ENCODE peak calls at places on chromosome 21, in seven cellular contexts. W is IMR-90, O is GM23248, E is suprapubic skin, R is fibroblast of lung, Q is H9, L is left ventricle myocardium inferior. Y is an unnamed sample.

GRCh38 chr21:43975469-43976098 is 36.5 kb upstream of the TRAPPC10 start:
- DNase-seq in O (peak), W (peak), Q (peak), R (peak), L (peak), E (no peak), Y (peak)

GRCh38 chr21:44962481-44962966 is 22.7 kb downstream of the SLX9 start:
- DNase-seq in Q (no peak), O (peak), W (peak), L (no peak), R (peak), E (no peak), Y (peak)

GRCh38 chr21:39316062-39316461 is 2.6 kb upstream of the BRWD1 start:
- DNase-seq in Q (no peak), R (no peak), E (no peak), L (no peak), W (no peak), O (peak), Y (no peak)

GRCh38 chr21:38460171-38460742 is 38.0 kb downstream of the ERG start:
- DNase-seq in Q (no peak), W (peak), R (peak), O (peak), E (no peak), L (no peak), Y (no peak)

GRCh38 chr21:38349111-38349746 is 92.4 kb downstream of the KCNJ15 start:
- DNase-seq in O (no peak), E (peak), Q (no peak), W (peak), L (no peak), R (peak), Y (no peak)

GRCh38 chr21:24290151-24290833 is 1317.0 kb downstream of the MRPL39 start:
- DNase-seq in E (no peak), R (no peak), Q (no peak), W (no peak), L (no peak), O (no peak), Y (no peak)

GRCh38 chr21:44701023-44701400 is 4.0 kb downstream of the KRTAP10-12 start:
- DNase-seq in O (no peak), R (no peak), L (no peak), Q (no peak), E (no peak), W (no peak), Y (no peak)

GRCh38 chr21:34865922-34866271 is 183.2 kb downstream of the RUNX1 start:
- DNase-seq in W (no peak), R (no peak), E (no peak), Q (peak), L (no peak), O (no peak), Y (no peak)

GRCh38 chr21:35077975-35078374 is 28.9 kb upstream of the RUNX1 start:
- DNase-seq in E (no peak), W (no peak), O (peak), R (peak), L (no peak), Q (no peak), Y (no peak)

GRCh38 chr21:36946949-36947371 is 19.5 kb downstream of the HLCS start:
- DNase-seq in R (no peak), Q (no peak), W (no peak), O (no peak), L (no peak), E (no peak), Y (no peak)

GRCh38 chr21:45295576-45296365 is 8.1 kb upstream of the POFUT2 start:
- DNase-seq in L (peak), E (no peak), Q (no peak), W (peak), R (peak), O (peak), Y (peak)

GRCh38 chr21:39675595-39675994 is 62.9 kb downstream of the B3GALT5 start:
- DNase-seq in W (no peak), R (no peak), E (no peak), Q (peak), O (no peak), L (no peak), Y (no peak)

GRCh38 chr21:37845535-37845934 is 70.7 kb downstream of the KCNJ6 start:
- DNase-seq in W (no peak), O (no peak), R (no peak), Q (no peak), L (no peak), E (no peak), Y (no peak)

GRCh38 chr21:38170283-38170682 is 86.5 kb upstream of the KCNJ15 start:
- DNase-seq in Q (peak), O (peak), W (peak), R (peak), L (no peak), E (no peak), Y (peak)

GRCh38 chr21:43597052-43597451 is 62.2 kb downstream of the HSF2BP start:
- DNase-seq in Q (no peak), W (peak), R (peak), L (no peak), O (peak), E (no peak), Y (no peak)

GRCh38 chr21:38129711-38130110 is 127.1 kb upstream of the KCNJ15 start:
- DNase-seq in L (no peak), O (no peak), Q (no peak), W (no peak), R (no peak), E (no peak), Y (no peak)

GRCh38 chr21:29825936-29826335 is 113.9 kb downstream of the GRIK1 start:
- DNase-seq in O (no peak), E (no peak), Q (no peak), W (no peak), R (no peak), L (no peak), Y (no peak)

GRCh38 chr21:23699402-23699801 is 1907.9 kb downstream of the MRPL39 start:
- DNase-seq in W (no peak), L (no peak), E (no peak), O (no peak), R (no peak), Q (no peak), Y (no peak)

GRCh38 chr21:39504230-39504629 is 52.5 kb downstream of the SH3BGR start:
- DNase-seq in W (no peak), R (no peak), O (no peak), L (no peak), E (no peak), Q (no peak), Y (no peak)

GRCh38 chr21:33993286-33994231 is 78.0 kb upstream of the ATP5PO start:
- DNase-seq in O (no peak), E (no peak), Q (no peak), L (no peak), R (no peak), W (no peak), Y (no peak)

GRCh38 chr21:33949516-33950424 is 34.2 kb upstream of the ATP5PO start:
- DNase-seq in W (no peak), R (no peak), O (no peak), Q (no peak), L (no peak), E (no peak), Y (no peak)

GRCh38 chr21:32726742-32727477 is 903 bp downstream of the SYNJ1 start:
- DNase-seq in O (peak), R (peak), E (no peak), Q (no peak), W (peak), L (peak), Y (no peak)

GRCh38 chr21:36113647-36114428 is 21.0 kb upstream of the CBR3 start:
- DNase-seq in E (no peak), L (no peak), O (no peak), R (no peak), W (no peak), Q (no peak), Y (peak)

GRCh38 chr21:44991538-44992483 is 52.0 kb downstream of the SLX9 start:
- DNase-seq in O (no peak), R (no peak), L (no peak), Q (no peak), W (peak), E (no peak), Y (peak)

GRCh38 chr21:35053356-35054096 is 4.4 kb upstream of the RUNX1 start:
- DNase-seq in O (no peak), L (no peak), R (peak), E (no peak), Q (no peak), W (no peak), Y (no peak)

GRCh38 chr21:44304846-44305245 is 5.0 kb downstream of the PFKL start:
- DNase-seq in Q (peak), R (peak), E (no peak), L (no peak), O (peak), W (peak), Y (no peak)

GRCh38 chr21:29674343-29674742 is 265.5 kb downstream of the GRIK1 start:
- DNase-seq in Q (no peak), R (no peak), O (no peak), E (no peak), L (no peak), W (no peak), Y (no peak)

GRCh38 chr21:17554619-17555472 is 42.0 kb downstream of the CXADR start:
- DNase-seq in E (no peak), R (peak), Q (no peak), L (no peak), W (peak), O (peak), Y (no peak)

GRCh38 chr21:34700605-34701004 is 31.8 kb downstream of the CLIC6 start:
- DNase-seq in Q (no peak), E (no peak), O (no peak), L (no peak), R (no peak), W (no peak), Y (peak)

GRCh38 chr21:46323227-46323709 is 402 bp downstream of the C21orf58 start:
- DNase-seq in O (peak), E (peak), R (peak), L (no peak), Q (no peak), W (no peak), Y (no peak)
- H3K27ac ChIP-seq in O (peak), E (no peak), R (peak), L (peak), Q (no peak), W (peak), Y (peak)

GRCh38 chr21:41322496-41323382 is 6.1 kb downstream of the FAM3B start:
- DNase-seq in Q (no peak), W (no peak), O (no peak), L (no peak), R (no peak), E (no peak), Y (no peak)

GRCh38 chr21:41321211-41321907 is 4.8 kb downstream of the FAM3B start:
- DNase-seq in W (no peak), Q (no peak), R (no peak), L (no peak), O (no peak), E (no peak), Y (no peak)

GRCh38 chr21:41319273-41319672 is 2.7 kb downstream of the FAM3B start:
- DNase-seq in Q (no peak), L (no peak), W (no peak), E (no peak), O (no peak), R (no peak), Y (no peak)

GRCh38 chr21:41325138-41325537 is 8.5 kb downstream of the FAM3B start:
- DNase-seq in O (no peak), E (no peak), R (no peak), W (no peak), Q (no peak), L (no peak), Y (no peak)

DNA sequence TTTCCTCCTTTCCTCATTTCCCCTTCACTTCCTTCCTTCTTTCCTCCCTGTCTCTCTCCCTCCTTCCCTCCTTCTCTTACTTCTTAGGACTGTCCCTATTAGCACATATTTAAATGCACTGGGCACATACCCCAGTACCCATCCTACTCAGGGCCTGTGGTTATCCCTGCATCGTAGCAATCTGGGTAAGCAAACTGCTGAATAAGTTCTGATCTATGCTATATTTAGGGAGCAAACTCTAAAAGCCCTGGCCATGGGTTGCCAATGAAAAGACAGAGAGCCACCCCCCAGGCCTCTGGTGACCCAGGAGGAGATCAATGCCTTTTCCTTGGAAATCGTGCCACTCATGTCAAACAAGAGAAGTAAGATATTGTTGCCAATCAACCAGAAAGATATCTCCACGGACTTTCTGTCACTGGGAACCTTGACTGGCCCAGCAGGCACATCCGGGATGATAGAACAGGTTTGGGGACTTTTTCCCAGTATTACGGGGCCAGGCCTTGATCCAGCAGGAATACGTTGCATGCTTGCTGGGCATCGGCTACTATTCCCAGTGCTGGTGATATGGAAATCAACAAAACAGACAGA is 5.4 kb downstream of the FAM3B start:
- DNase-seq in W (no peak), Q (no peak), R (no peak), O (no peak), L (no peak), E (no peak), Y (no peak)
- H3K27ac ChIP-seq in W (no peak), Q (no peak), R (no peak), O (no peak), L (no peak), E (no peak), Y (no peak)

GRCh38 chr21:42586406-42586805 is 67.0 kb upstream of the PDE9A start:
- DNase-seq in L (no peak), O (no peak), Q (no peak), R (no peak), W (no peak), E (peak), Y (no peak)
- H3K27ac ChIP-seq in L (no peak), O (no peak), Q (no peak), R (no peak), W (no peak), E (no peak), Y (no peak)

GRCh38 chr21:31515253-31515652 is 144.2 kb upstream of the SOD1 start:
- DNase-seq in R (no peak), E (no peak), W (no peak), Q (no peak), O (no peak), L (no peak), Y (no peak)
- H3K27ac ChIP-seq in R (no peak), E (peak), W (no peak), Q (no peak), O (no peak), L (no peak), Y (no peak)

GRCh38 chr21:21046063-21046462 is 47.9 kb downstream of the NCAM2 start:
- DNase-seq in L (no peak), R (no peak), Q (no peak), O (no peak), W (no peak), E (no peak), Y (no peak)
- H3K27ac ChIP-seq in L (no peak), R (no peak), Q (no peak), O (no peak), W (no peak), E (no peak), Y (peak)

DNA sequence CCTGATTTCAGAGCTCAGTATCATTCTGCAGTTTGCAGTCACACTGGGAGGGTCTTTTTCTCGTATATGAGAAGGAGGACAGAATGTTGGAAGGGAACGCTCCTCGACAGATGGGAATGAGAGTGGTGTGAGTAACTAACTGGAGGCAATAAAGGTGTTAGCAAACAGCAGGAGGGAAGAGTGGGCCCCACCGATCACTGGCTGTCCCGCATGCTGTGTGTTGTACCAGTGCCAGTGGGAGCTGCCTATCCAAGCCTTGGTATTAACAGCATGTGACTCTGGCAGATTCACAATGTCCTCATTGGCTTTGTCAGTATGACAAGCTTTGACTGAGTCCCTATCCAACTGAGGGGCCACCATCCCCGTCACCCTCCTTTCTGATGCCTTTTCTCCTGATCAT is 188.3 kb downstream of the NRIP1 start:
- DNase-seq in W (no peak), E (no peak), R (no peak), Q (no peak), O (no peak), L (no peak), Y (no peak)
- H3K27ac ChIP-seq in W (no peak), E (no peak), R (no peak), Q (no peak), O (no peak), L (no peak), Y (no peak)

Y was measured in lower lobe of right lung.